ENCODE peak calls at places on chromosomes 2 and 18, in five cellular contexts. F is NT2/D1, N is tibial artery, D is adipocyte, T is hepatocyte. B is an unnamed sample. For H3K4me1, the result is how much of the 10 kb centered on the place peaks cover.

GRCh38 chr2:212595036-212595654 is 56.5 kb upstream of the ERBB4 start:
- DNase-seq in N (no peak), D (peak), F (no peak), T (no peak), B (peak)

GRCh38 chr2:145687445-145688104 is 1167.7 kb upstream of the ZEB2 start:
- DNase-seq in T (no peak), N (no peak), D (peak), F (no peak), B (peak)

GRCh38 chr2:27903649-27904544 is 13.4 kb downstream of the BABAM2 start:
- DNase-seq in F (no peak), D (peak), N (no peak), T (no peak), B (peak)

GRCh38 chr2:120488531-120488930 is 142.6 kb downstream of the INHBB start:
- DNase-seq in D (no peak), T (no peak), N (no peak), F (no peak), B (no peak)

GRCh38 chr2:43594875-43595274 is 963 bp downstream of the THADA start:
- DNase-seq in N (no peak), D (no peak), T (no peak), F (no peak), B (no peak)

GRCh38 chr18:51039138-51040112 is 9.4 kb downstream of the SMAD4 start:
- DNase-seq in N (no peak), T (no peak), D (no peak), F (no peak), B (no peak)

GRCh38 chr2:208240641-208241209 is 14.1 kb downstream of the IDH1 start:
- DNase-seq in F (no peak), N (no peak), D (no peak), T (no peak), B (no peak)

GRCh38 chr2:219596954-219597551 is 604 bp upstream of the STK11IP start:
- DNase-seq in T (peak), N (no peak), D (no peak), F (peak), B (peak)

GRCh38 chr2:161415041-161415440 is 1.1 kb upstream of the TBR1 start:
- DNase-seq in T (no peak), N (no peak), D (no peak), F (no peak), B (peak)

GRCh38 chr18:41121116-41121826 is 833.8 kb upstream of the PIK3C3 start:
- DNase-seq in T (no peak), N (no peak), F (no peak), D (peak), B (peak)

GRCh38 chr18:55502346-55502710 is 85.7 kb downstream of the TCF4 start:
- DNase-seq in F (no peak), T (no peak), N (no peak), D (no peak), B (no peak)

GRCh38 chr18:28163201-28163778 is 13.6 kb downstream of the CDH2 start:
- DNase-seq in N (no peak), D (peak), T (no peak), F (no peak), B (peak)

GRCh38 chr2:83233284-83233683 is 1225.8 kb downstream of the SUCLG1 start:
- DNase-seq in F (no peak), D (no peak), T (no peak), N (no peak), B (peak)

GRCh38 chr2:110804915-110805314 is 72.5 kb downstream of the ACOXL start:
- DNase-seq in T (no peak), N (no peak), F (no peak), D (no peak), B (no peak)

GRCh38 chr2:177397501-177398289 is 5.1 kb downstream of the AGPS start:
- DNase-seq in N (no peak), D (peak), T (peak), F (no peak), B (peak)

GRCh38 chr2:190436552-190436951 is 28.4 kb downstream of the MFSD6 start:
- DNase-seq in T (no peak), N (no peak), D (no peak), F (no peak), B (no peak)

GRCh38 chr2:119827866-119828507 is 68.3 kb downstream of the PTPN4 start:
- DNase-seq in N (no peak), D (no peak), T (no peak), F (no peak), B (peak)

GRCh38 chr2:16584094-16584493 is 81.5 kb downstream of the CYRIA start:
- DNase-seq in N (no peak), T (no peak), F (no peak), D (no peak), B (no peak)

GRCh38 chr2:9165625-9166024 is 41.0 kb upstream of the ASAP2 start:
- DNase-seq in D (no peak), N (no peak), T (no peak), F (no peak), B (peak)

DNA sequence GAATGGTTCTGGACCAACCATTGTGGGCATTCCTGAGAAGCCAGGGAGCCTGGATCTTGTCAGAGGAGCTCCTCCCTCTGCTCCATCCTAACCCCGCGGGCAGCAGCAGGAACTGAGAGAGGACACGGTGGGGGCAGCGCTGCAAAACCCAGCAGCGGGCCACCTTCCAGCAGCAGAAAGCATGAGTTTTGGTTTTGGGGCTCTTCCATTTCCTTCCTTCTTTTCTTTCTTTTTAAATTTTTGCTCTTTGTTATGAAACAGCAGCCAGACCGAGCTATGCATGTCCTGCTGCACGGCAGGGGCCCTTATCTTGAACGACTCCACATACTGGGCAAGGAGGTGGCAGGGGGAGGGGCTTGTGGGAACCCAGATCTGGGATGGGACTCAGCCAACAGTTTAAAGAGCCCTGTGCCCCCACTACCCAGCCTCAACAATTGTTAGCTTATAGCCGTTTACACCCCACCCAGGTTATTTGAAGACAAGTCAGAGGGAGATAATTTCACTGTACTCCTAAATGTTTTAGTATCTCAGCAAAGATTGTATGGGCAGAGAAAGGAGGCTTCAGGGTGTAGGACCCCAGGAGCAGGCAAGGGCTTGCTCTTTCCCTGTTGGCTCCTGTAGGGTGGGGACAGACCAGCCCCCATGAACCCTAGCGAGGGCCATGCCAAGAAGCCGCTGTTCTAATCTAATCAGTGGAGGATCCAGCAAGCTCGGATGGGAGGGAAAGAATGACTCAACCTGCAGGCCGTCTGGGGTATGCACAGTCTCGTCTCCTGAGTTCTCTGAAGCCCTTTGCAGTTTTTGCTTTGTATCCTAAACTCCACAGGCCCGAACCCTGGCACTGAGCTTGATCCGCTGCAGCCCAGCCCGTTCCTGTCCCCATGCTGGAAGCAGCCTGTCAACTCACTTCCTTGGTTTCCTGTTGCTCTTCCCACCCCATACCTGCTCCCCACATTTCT is 75.3 kb downstream of the LRRFIP1 start:
- DNase-seq in T (peak), N (peak), D (peak), F (no peak), B (no peak)
- H3K4me1 ChIP-seq in T (half or more), N (half or more), D (half or more), F (under half), B (under half)

DNA sequence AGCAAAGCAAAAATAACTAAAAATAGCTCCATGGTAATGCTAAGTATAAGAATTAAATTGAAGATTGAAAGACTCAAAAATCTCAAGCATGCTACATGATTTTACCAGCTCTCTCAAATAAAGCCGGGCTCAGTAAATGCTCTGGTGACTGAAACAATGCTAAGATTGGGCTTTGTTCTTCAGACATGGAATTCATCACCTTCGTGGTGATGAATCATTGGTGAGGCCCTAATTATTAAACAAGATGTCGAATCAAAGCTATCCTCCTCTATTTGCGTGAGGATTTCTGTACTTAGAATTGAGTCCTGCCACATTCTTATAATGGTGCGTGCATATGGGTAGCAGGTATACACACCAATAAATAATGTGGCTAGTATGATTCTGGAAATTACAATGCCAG is 58.8 kb upstream of the LRRTM1 start:
- DNase-seq in T (no peak), F (no peak), N (no peak), D (no peak), B (no peak)
- H3K4me1 ChIP-seq in T (under half), F (under half), N (under half), D (under half), B (under half)

DNA sequence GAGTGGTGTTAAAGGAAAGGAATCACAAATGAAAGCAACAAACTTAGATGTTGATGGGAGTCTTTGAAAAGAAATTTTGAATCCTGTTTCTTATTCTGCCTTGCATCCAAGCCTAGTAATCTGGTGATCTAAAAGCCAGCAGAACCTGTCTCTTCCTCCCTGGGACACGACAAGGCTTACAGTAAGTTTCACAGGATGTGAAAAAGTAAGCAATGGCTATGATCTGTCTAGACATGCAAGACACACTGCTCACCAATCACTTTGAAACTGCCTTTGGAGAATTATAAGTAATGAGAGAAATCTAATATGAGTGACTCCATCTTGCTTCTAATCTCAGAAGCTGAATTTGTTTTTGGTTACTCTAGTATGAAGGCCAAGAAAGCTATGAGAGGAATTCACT is 103.7 kb downstream of the KCNH7 start:
- DNase-seq in D (no peak), F (no peak), T (no peak), N (no peak), B (no peak)
- H3K4me1 ChIP-seq in D (under half), F (under half), T (under half), N (under half), B (under half)

GRCh38 chr2:136126021-136126420 is 8.1 kb upstream of the CXCR4 start:
- DNase-seq in N (no peak), F (no peak), T (no peak), D (no peak), B (no peak)
- H3K4me1 ChIP-seq in N (under half), F (under half), T (under half), D (under half), B (under half)

DNA sequence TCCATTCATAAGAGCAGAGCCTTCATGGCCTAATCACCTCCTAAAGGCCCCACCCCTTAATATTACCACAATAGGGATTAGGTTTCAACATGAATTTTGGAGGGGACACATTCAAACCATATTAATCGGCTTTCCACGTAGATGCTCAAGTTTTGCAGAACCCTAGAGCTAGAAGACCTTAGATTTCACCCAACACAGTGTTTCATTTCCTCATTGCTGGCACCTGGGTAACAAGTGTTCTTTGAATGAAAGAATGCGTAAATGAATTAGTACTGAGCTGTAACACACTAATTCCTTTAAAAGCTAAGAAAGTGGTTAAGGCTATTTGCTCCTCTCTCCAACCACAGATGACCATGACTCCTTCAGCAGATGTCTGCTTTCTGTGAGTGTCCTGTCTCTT is 252.5 kb downstream of the SMAD2 start:
- DNase-seq in N (no peak), T (no peak), F (no peak), D (no peak), B (no peak)
- H3K4me1 ChIP-seq in N (under half), T (under half), F (under half), D (under half), B (under half)

GRCh38 chr2:42060718-42061619 is 13.1 kb downstream of the PKDCC start:
- DNase-seq in F (no peak), T (peak), D (no peak), N (peak), B (no peak)
- H3K4me1 ChIP-seq in F (under half), T (half or more), D (half or more), N (under half), B (under half)

GRCh38 chr2:217286833-217287232 is 427.0 kb upstream of the TNP1 start:
- DNase-seq in N (no peak), D (peak), T (no peak), F (no peak), B (no peak)
- H3K4me1 ChIP-seq in N (under half), D (under half), T (under half), F (under half), B (under half)

B was measured in PC-3.